ENCODE peak calls at places on chromosomes 16 and 17, in eight cellular contexts. Q is PC-3, C is hepatocyte, T is heart left ventricle, J is GM13976, W is GM20000, V is AG09319, H is A549. P is an unnamed sample.

GRCh38 chr17:13931111-13931526 is 138.2 kb upstream of the COX10 start:
- DNase-seq in Q (peak; percentile 19), W (no peak), J (no peak), T (no peak), V (peak; percentile 38), H (no peak), C (peak; percentile 28), P (peak; percentile 89)

GRCh38 chr16:85398688-85399582 is 214.2 kb upstream of the GSE1 start:
- DNase-seq in H (no peak), V (no peak), C (no peak), J (no peak), Q (no peak), W (no peak), T (peak; percentile 37), P (no peak)

GRCh38 chr16:2471016-2471652 is at the start of gene NTN3:
- DNase-seq in J (peak; percentile 64), V (no peak), T (peak; percentile 65), C (peak; percentile 84), W (peak; percentile 70), H (no peak), Q (peak; percentile 6), P (no peak)

GRCh38 chr17:37182786-37183185 is 193.0 kb upstream of the C17orf78 start:
- DNase-seq in T (no peak), C (no peak), Q (peak; percentile 41), H (no peak), W (no peak), J (no peak), V (no peak), P (peak; percentile 38)

GRCh38 chr17:79537686-79538085 is 73.2 kb downstream of the RBFOX3 start:
- DNase-seq in H (no peak), V (no peak), W (no peak), J (no peak), Q (no peak), C (no peak), T (peak; percentile 26), P (no peak)

GRCh38 chr16:17411263-17411662 is 59.5 kb downstream of the XYLT1 start:
- DNase-seq in H (no peak), J (no peak), T (no peak), W (no peak), Q (no peak), C (no peak), V (no peak), P (no peak)

GRCh38 chr17:77744268-77744988 is 214.1 kb upstream of the TNRC6C start:
- DNase-seq in T (no peak), J (no peak), H (no peak), W (no peak), C (no peak), Q (no peak), V (no peak), P (no peak)

GRCh38 chr16:56946767-56947603 is 14.8 kb upstream of the CETP start:
- DNase-seq in T (no peak), Q (no peak), H (no peak), W (no peak), J (no peak), C (no peak), V (no peak), P (no peak)

GRCh38 chr17:81858967-81859905 is 1.1 kb downstream of the P4HB start:
- DNase-seq in W (no peak), T (no peak), H (no peak), Q (peak; percentile 24), J (no peak), V (no peak), C (no peak), P (peak; percentile 82)

GRCh38 chr16:86924537-86924936 is 346.2 kb downstream of the FOXL1 start:
- DNase-seq in V (peak; percentile 7), H (no peak), T (no peak), W (no peak), Q (peak; percentile 67), C (no peak), J (no peak), P (peak; percentile 65)

GRCh38 chr17:45361976-45362375 is 45.2 kb upstream of the MAP3K14 start:
- DNase-seq in J (no peak), W (no peak), V (no peak), H (no peak), T (no peak), C (no peak), Q (no peak), P (no peak)

GRCh38 chr17:4840893-4841242 is 7.7 kb downstream of the MINK1 start:
- DNase-seq in T (no peak), C (no peak), J (no peak), Q (peak; percentile 34), V (no peak), W (no peak), H (no peak), P (no peak)

GRCh38 chr16:58329147-58329546 is 34.3 kb upstream of the PRSS54 start:
- DNase-seq in C (no peak), J (no peak), W (no peak), Q (peak; percentile 51), V (no peak), T (no peak), H (no peak), P (peak; percentile 35)

GRCh38 chr16:4852221-4852872 is 5.1 kb downstream of the UBN1 start:
- DNase-seq in J (no peak), H (peak; percentile 51), W (no peak), Q (peak; percentile 56), V (no peak), C (no peak), T (no peak), P (peak; percentile 17)

GRCh38 chr17:75571197-75571884 is 16.3 kb upstream of the MYO15B start:
- DNase-seq in C (peak; percentile 4), V (no peak), H (no peak), J (peak; percentile 91), Q (no peak), W (peak; percentile 88), T (no peak), P (no peak)

DNA sequence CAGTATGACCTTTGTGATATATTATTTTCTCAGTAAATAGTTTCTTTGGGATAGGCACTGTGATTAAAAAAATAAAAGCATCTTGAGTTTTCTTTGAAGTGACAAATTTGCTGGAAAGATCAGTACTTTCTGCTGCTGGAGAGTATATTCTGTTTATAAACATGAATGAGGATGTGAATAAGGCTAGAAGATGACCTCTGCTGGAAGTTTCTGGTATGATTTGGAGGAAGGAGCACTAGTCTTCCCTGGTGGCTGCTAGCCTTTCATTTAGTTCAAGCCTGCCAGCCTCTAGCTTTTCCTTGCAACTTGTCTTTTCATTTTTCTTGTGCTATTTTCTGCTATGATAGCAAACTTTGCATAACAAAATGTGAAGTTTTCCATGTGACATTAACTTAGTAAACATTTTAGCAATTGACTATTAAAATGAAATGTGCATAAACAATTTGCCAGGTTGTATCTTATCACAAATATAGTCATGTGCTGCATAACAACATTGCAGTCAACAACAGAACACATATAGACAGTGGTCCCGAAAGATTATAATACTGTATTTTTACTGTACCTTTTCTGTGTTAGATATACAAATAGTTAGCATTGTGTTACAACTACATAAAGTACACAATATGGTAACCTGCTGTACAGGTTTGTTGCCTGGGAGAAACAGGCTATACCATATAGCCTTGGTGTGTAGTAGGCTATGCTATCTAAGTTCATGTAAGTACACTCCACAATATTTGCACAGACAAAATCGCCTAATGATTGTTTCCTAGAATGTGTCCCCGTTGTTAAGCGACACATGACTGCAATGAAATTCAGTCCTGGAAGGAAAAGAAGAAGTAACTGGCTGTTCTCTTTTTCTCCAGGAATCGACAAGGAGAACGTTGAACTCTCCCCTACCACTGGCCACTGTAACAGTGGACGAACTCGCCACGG is 18.1 kb upstream of the RAB11FIP4 start:
- DNase-seq in C (peak; percentile 57), H (no peak), W (peak; percentile 45), J (no peak), Q (peak; percentile 62), V (peak; percentile 32), T (no peak), P (peak; percentile 68)
- TF ChIP-seq CTCF in C (peak; percentile 53), H (peak; percentile 76), W (peak; percentile 27), J (peak; percentile 11), Q (peak; percentile 61), V (peak; percentile 70), T (peak; percentile 50), P (peak; percentile 70)

GRCh38 chr16:603221-603620 is 13.4 kb downstream of the RAB40C start:
- DNase-seq in V (no peak), H (no peak), Q (no peak), W (no peak), C (no peak), J (no peak), T (no peak), P (no peak)

GRCh38 chr16:595942-596735 is 6.3 kb downstream of the RAB40C start:
- DNase-seq in C (no peak), Q (peak; percentile 39), W (no peak), T (no peak), V (no peak), H (no peak), J (no peak), P (no peak)

GRCh38 chr16:598823-599739 is 9.2 kb downstream of the RAB40C start:
- DNase-seq in C (peak; percentile 37), J (no peak), T (no peak), V (no peak), Q (no peak), W (no peak), H (no peak), P (no peak)

GRCh38 chr16:596736-597060 is 6.8 kb downstream of the RAB40C start:
- DNase-seq in Q (no peak), H (no peak), W (no peak), T (no peak), J (no peak), V (no peak), C (no peak), P (no peak)

DNA sequence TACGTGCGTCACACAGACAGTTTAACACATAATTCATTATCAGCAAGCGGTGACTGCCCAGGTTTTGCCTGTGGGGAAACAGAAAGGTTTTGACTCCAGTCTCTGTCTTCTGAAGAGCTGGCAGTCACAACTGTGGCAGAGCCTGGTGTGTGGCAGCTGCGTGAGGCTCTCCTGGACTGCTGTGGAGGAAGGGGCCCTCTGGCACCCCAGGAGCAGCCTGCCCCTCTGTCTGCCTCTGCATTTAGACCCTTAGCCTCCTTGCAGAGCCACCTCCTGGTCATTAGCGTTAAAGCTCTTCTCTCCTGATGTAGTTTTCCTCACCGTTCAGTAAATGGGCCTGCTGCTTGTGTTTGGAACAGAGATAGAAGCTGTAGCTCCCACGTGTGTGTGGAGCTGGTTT is 10.9 kb downstream of the RAB40C start:
- DNase-seq in W (no peak), V (no peak), T (no peak), Q (no peak), J (no peak), H (no peak), C (peak; percentile 19), P (no peak)
- TF ChIP-seq CTCF in W (no peak), V (no peak), T (no peak), Q (peak; percentile 38), J (no peak), H (peak; percentile 19), C (peak; percentile 26), P (peak; percentile 38)

GRCh38 chr17:44112284-44113280 is 10.9 kb downstream of the HDAC5 start:
- DNase-seq in W (no peak), V (no peak), J (no peak), Q (no peak), T (peak; percentile 82), H (no peak), C (no peak), P (no peak)
- TF ChIP-seq CTCF in W (no peak), V (no peak), J (no peak), Q (no peak), T (no peak), H (no peak), C (no peak), P (no peak)

DNA sequence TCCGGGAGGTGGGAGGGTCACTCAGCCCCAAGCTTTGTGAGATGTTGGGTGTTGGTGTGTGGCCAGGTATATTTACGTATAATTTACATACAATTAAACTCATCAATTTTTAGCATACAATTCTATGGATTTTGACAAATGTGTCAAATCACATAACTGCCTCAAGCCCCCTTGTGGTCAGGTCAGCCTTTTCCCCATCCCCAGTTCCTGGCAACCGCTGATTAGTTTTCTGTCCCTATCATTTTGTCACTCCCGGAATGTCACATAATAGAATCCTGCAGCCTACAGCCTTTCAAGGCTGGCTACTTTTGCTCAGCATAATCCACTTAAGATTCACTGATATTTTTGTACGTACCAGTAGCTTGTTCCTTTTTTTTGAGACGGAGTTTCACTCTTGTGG is 19.4 kb upstream of the RAI1 start:
- DNase-seq in J (no peak), H (no peak), V (no peak), T (no peak), Q (no peak), C (no peak), W (no peak), P (no peak)
- TF ChIP-seq CTCF in J (no peak), H (peak; percentile 17), V (no peak), T (no peak), Q (peak; percentile 50), C (no peak), W (no peak), P (peak; percentile 16)

P was measured in fibroblast of villous mesenchyme.